ENCODE peak calls at places on chromosomes 11 and 22, in five cellular contexts. B is osteoblast, R is mesendoderm, O is neural progenitor cell, K is tibial nerve. F is an unnamed sample. For H3K4me1, the result is how much of the 10 kb centered on the place peaks cover.

GRCh38 chr22:43451651-43452050 is 39.8 kb downstream of the MPPED1 start:
- DNase-seq in B (no peak), R (no peak), O (peak), K (no peak), F (no peak)

GRCh38 chr11:113151502-113151901 is 162.9 kb upstream of the TTC12 start:
- DNase-seq in B (no peak), R (no peak), O (no peak), K (no peak), F (no peak)

GRCh38 chr22:49954354-49954753 is 6.2 kb upstream of the PIM3 start:
- DNase-seq in B (no peak), R (no peak), O (no peak), K (no peak), F (peak)

GRCh38 chr11:28961726-28962125 is 853.5 kb downstream of the METTL15 start:
- DNase-seq in B (no peak), R (no peak), O (no peak), K (no peak), F (no peak)

GRCh38 chr22:32795214-32795596 is 6.3 kb upstream of the TIMP3 start:
- DNase-seq in B (no peak), R (no peak), O (no peak), K (no peak), F (no peak)

GRCh38 chr11:94740975-94741707 is 27.0 kb upstream of the AMOTL1 start:
- DNase-seq in B (peak), R (peak), O (peak), K (peak), F (peak)

GRCh38 chr11:122074022-122074421 is 42.0 kb downstream of the BLID start:
- DNase-seq in B (no peak), R (no peak), O (no peak), K (no peak), F (no peak)

GRCh38 chr22:49670610-49671330 is 156.9 kb downstream of the BRD1 start:
- DNase-seq in B (peak), R (peak), O (peak), K (no peak), F (no peak)

GRCh38 chr11:46416656-46417055 is 25.1 kb upstream of the CHRM4 start:
- DNase-seq in B (no peak), R (no peak), O (no peak), K (no peak), F (no peak)

GRCh38 chr22:38455530-38456271 is 702 bp upstream of the KCNJ4 start:
- DNase-seq in B (peak), R (peak), O (peak), K (no peak), F (no peak)

GRCh38 chr11:116556483-116556882 is 216.3 kb downstream of the BUD13 start:
- DNase-seq in B (no peak), R (no peak), O (no peak), K (no peak), F (no peak)

GRCh38 chr22:46029574-46030200 is 52.7 kb upstream of the WNT7B start:
- DNase-seq in B (peak), R (no peak), O (no peak), K (no peak), F (no peak)

GRCh38 chr22:33793464-33793863 is 126.8 kb downstream of the LARGE1 start:
- DNase-seq in B (no peak), R (no peak), O (no peak), K (no peak), F (no peak)

GRCh38 chr11:80417681-80418080 is 976.9 kb upstream of the TENM4 start:
- DNase-seq in B (no peak), R (no peak), O (no peak), K (no peak), F (no peak)

GRCh38 chr11:60257956-60258722 is 15.2 kb upstream of the MS4A4E start:
- DNase-seq in B (no peak), R (no peak), O (no peak), K (no peak), F (no peak)

GRCh38 chr11:113632981-113633380 is 73.1 kb downstream of the TMPRSS5 start:
- DNase-seq in B (peak), R (no peak), O (no peak), K (no peak), F (no peak)

GRCh38 chr11:63769719-63770443 is 1.3 kb upstream of the ZFTA start:
- DNase-seq in B (peak), R (no peak), O (peak), K (no peak), F (no peak)

GRCh38 chr11:34405079-34405858 is 33.5 kb upstream of the CAT start:
- DNase-seq in B (no peak), R (no peak), O (no peak), K (no peak), F (no peak)

GRCh38 chr11:116948375-116948774 is 111.0 kb upstream of the APOA1 start:
- DNase-seq in B (no peak), R (no peak), O (no peak), K (no peak), F (no peak)

GRCh38 chr11:1484061-1484671 is 2.4 kb downstream of the MOB2 start:
- DNase-seq in B (peak), R (no peak), O (no peak), K (no peak), F (peak)

GRCh38 chr11:35404397-35404775 is 15.0 kb downstream of the SLC1A2 start:
- DNase-seq in B (no peak), R (peak), O (peak), K (no peak), F (peak)

GRCh38 chr22:28817919-28818859 is 17.8 kb upstream of the XBP1 start:
- DNase-seq in B (no peak), R (no peak), O (no peak), K (no peak), F (no peak)

GRCh38 chr11:75449776-75450175 is 16.8 kb upstream of the KLHL35 start:
- DNase-seq in B (peak), R (no peak), O (no peak), K (no peak), F (no peak)

GRCh38 chr11:100863080-100863581 is 176.0 kb downstream of the ARHGAP42 start:
- DNase-seq in B (peak), R (peak), O (peak), K (peak), F (peak)

GRCh38 chr11:87421422-87421821 is 383.7 kb downstream of the TMEM135 start:
- DNase-seq in B (peak), R (peak), O (peak), K (peak), F (no peak)

GRCh38 chr11:62555464-62556092 is 9.0 kb upstream of the AHNAK start:
- DNase-seq in B (peak), R (peak), O (peak), K (peak), F (no peak)

GRCh38 chr22:21816787-21817496 is 50.5 kb downstream of the MAPK1 start:
- DNase-seq in B (peak), R (peak), O (no peak), K (no peak), F (no peak)

GRCh38 chr11:122723576-122723975 is 68.1 kb downstream of the UBASH3B start:
- DNase-seq in B (no peak), R (no peak), O (no peak), K (no peak), F (no peak)

GRCh38 chr22:49469896-49470740 is 357.6 kb downstream of the BRD1 start:
- DNase-seq in B (peak), R (peak), O (no peak), K (no peak), F (no peak)

GRCh38 chr11:76756341-76756771 is 26.8 kb upstream of the TSKU start:
- DNase-seq in B (no peak), R (no peak), O (no peak), K (no peak), F (no peak)

GRCh38 chr11:63639195-63639832 is 25.1 kb upstream of the PLAAT3 start:
- DNase-seq in B (no peak), R (no peak), O (no peak), K (no peak), F (no peak)

GRCh38 chr11:110376711-110377324 is 52.9 kb upstream of the FDX1 start:
- DNase-seq in B (peak), R (peak), O (peak), K (peak), F (peak)

GRCh38 chr11:13040969-13041561 is 31.9 kb downstream of the RASSF10 start:
- DNase-seq in B (no peak), R (no peak), O (no peak), K (no peak), F (no peak)

GRCh38 chr11:3359092-3359824 is 19.7 kb downstream of the ZNF195 start:
- DNase-seq in B (no peak), R (peak), O (no peak), K (no peak), F (no peak)

GRCh38 chr11:3356858-3357257 is 22.1 kb downstream of the ZNF195 start:
- DNase-seq in B (no peak), R (no peak), O (no peak), K (no peak), F (no peak)

GRCh38 chr11:3357994-3358676 is 20.8 kb downstream of the ZNF195 start:
- DNase-seq in B (no peak), R (no peak), O (no peak), K (no peak), F (no peak)

GRCh38 chr11:3353066-3353465 is 25.9 kb downstream of the ZNF195 start:
- DNase-seq in B (no peak), R (no peak), O (no peak), K (no peak), F (no peak)

DNA sequence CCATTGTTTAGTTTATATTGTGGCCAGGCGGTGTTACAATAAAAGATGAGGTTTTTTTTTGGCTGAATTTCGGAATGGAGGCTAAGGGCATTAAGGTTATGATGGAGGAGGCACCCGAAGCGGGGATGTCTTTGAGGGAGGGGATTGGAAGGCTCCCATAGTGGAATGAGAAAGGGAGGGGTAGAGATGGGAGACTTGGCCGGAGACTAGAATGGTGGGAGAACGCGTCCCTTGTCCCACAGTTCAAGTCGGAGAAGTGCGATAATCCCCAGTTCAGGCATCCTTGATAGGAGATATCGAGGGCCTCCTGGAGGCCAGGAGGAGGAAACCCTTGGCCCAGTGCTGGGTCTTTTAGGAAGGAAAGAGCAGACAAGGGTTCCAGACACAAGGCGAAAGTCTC is 21.6 kb downstream of the ZNF195 start:
- DNase-seq in B (no peak), R (no peak), O (no peak), K (no peak), F (no peak)
- H3K27ac ChIP-seq in B (no peak), R (no peak), O (no peak), K (no peak), F (no peak)

DNA sequence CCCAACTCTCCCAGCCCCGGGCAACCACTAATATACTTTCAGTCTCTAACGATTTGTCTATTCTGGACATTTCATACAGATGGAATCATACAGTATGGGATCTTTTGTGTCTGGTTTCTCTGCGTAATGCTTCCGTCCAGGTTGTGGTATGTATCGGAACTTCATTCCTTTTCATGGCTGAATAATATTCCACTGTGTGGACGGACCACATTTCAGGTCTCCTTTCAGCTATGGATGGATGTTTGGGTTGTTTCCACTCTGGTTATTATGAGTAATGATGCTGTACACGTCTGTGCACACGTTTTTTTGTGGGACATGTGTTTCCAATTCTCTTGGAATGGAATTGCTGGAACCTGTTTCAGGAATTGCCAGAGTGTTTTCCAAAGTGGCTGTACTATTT is 17.4 kb upstream of the CPT1A start:
- DNase-seq in B (no peak), R (no peak), O (no peak), K (no peak), F (no peak)
- H3K4me1 ChIP-seq in B (under half), R (under half), O (under half), K (under half), F (under half)

GRCh38 chr11:78733031-78733430 is 158.4 kb upstream of the NARS2 start:
- DNase-seq in B (no peak), R (no peak), O (no peak), K (no peak), F (no peak)

GRCh38 chr11:78727816-78728215 is 153.2 kb upstream of the NARS2 start:
- DNase-seq in B (no peak), R (no peak), O (no peak), K (no peak), F (no peak)

GRCh38 chr11:78725200-78725599 is 150.5 kb upstream of the NARS2 start:
- DNase-seq in B (no peak), R (no peak), O (no peak), K (no peak), F (no peak)

GRCh38 chr11:78731008-78731407 is 156.3 kb upstream of the NARS2 start:
- DNase-seq in B (no peak), R (no peak), O (no peak), K (no peak), F (no peak)

DNA sequence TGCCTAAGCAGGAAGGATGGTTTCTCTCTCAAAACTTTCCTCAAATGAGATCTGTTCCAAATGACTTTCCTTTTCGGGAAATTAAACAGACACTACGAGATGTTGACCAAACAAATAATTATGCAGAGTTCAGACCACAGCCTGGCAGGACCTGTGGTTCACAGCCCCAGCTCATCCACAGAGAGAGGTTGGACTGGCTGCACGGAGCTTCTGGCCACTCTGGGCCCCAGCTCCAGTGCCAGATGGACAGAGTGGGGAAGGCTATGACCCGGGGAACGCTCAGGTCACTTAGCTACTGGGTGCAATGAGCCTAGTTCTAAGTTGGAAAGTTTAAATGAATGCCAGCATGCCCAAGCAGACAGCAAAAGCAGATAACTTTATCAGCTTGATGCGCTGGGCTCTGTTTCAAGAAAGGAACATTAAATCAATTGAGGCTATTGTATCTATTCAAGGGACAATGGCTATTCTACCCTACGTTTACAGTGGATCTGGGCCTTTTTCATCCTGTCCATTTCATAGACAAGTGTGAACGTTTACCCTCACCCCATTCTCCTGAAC is 155.7 kb upstream of the NARS2 start:
- DNase-seq in B (no peak), R (no peak), O (no peak), K (no peak), F (no peak)
- H3K4me3 ChIP-seq in B (no peak), R (no peak), O (no peak), K (no peak), F (no peak)

GRCh38 chr11:14614223-14614622 is 29.4 kb upstream of the PDE3B start:
- DNase-seq in B (no peak), R (no peak), O (no peak), K (no peak), F (no peak)
- H3K27ac ChIP-seq in B (no peak), R (no peak), O (no peak), K (no peak), F (no peak)

GRCh38 chr22:40199852-40200251 is 22.1 kb downstream of the TNRC6B start:
- DNase-seq in B (no peak), R (no peak), O (no peak), K (no peak), F (no peak)
- H3K4me1 ChIP-seq in B (under half), R (under half), O (under half), K (under half), F (half or more)

GRCh38 chr11:47768090-47768620 is 1.0 kb upstream of the FNBP4 start:
- DNase-seq in B (peak), R (peak), O (peak), K (peak), F (peak)

GRCh38 chr11:47766363-47767227 is 546 bp downstream of the FNBP4 start:
- DNase-seq in B (peak), R (peak), O (peak), K (peak), F (peak)

GRCh38 chr11:47765086-47765485 is 2.1 kb downstream of the FNBP4 start:
- DNase-seq in B (no peak), R (no peak), O (no peak), K (no peak), F (no peak)
- H3K4me3 ChIP-seq in B (peak), R (no peak), O (peak), K (no peak), F (no peak)

GRCh38 chr11:68865241-68865640 is 23.5 kb upstream of the CPT1A start:
- DNase-seq in B (peak), R (no peak), O (no peak), K (no peak), F (no peak)
- H3K27ac ChIP-seq in B (no peak), R (no peak), O (no peak), K (no peak), F (no peak)

F was measured in psoas muscle.